ENCODE peak calls at places on chromosomes 4 and X, in ten cellular contexts. H is astrocyte of the spinal cord, X is H9, Q is left ventricle myocardium inferior, L is uterus, A is GM12864, G is WERI-Rb-1, W is PC-9, V is HFF-Myc, K is testis. C is an unnamed sample.

GRCh38 chrX:39854772-39855747 is 242.7 kb downstream of the BCOR start:
- DNase-seq in H (no peak), X (no peak), Q (no peak), L (no peak), A (peak; percentile 76), G (no peak), W (no peak), V (no peak), K (no peak), C (peak; percentile 60)

GRCh38 chrX:134718329-134719317 is 60.4 kb upstream of the PLAC1 start:
- DNase-seq in H (peak; percentile 86), X (no peak), Q (no peak), L (peak; percentile 27), A (peak; percentile 35), G (peak; percentile 74), W (peak; percentile 100), V (peak; percentile 98), K (no peak), C (no peak)

GRCh38 chrX:136780738-136781137 is at the start of gene ARHGEF6:
- DNase-seq in H (no peak), X (no peak), Q (no peak), L (no peak), A (no peak), G (no peak), W (no peak), V (no peak), K (peak; percentile 15), C (no peak)

GRCh38 chrX:103417370-103417769 is 41.0 kb downstream of the BEX3 start:
- DNase-seq in H (no peak), X (no peak), Q (no peak), L (no peak), A (no peak), G (no peak), W (no peak), V (no peak), K (no peak), C (no peak)

GRCh38 chr4:128141866-128142265 is 80.8 kb downstream of the LARP1B start:
- DNase-seq in H (no peak), X (no peak), Q (no peak), L (no peak), A (no peak), G (no peak), W (no peak), V (no peak), K (no peak), C (no peak)

GRCh38 chrX:116239944-116240391 is 69.4 kb downstream of the AGTR2 start:
- DNase-seq in H (peak; percentile 50), X (no peak), Q (no peak), L (no peak), A (no peak), G (no peak), W (peak; percentile 58), V (no peak), K (no peak), C (no peak)

GRCh38 chr4:94419956-94420355 is 31.8 kb upstream of the PDLIM5 start:
- DNase-seq in H (no peak), X (no peak), Q (no peak), L (no peak), A (no peak), G (no peak), W (peak; percentile 75), V (no peak), K (no peak), C (no peak)

GRCh38 chrX:50167366-50167765 is 33.4 kb downstream of the AKAP4 start:
- DNase-seq in H (no peak), X (no peak), Q (no peak), L (no peak), A (no peak), G (no peak), W (no peak), V (no peak), K (no peak), C (no peak)

GRCh38 chr4:105637409-105638258 is 70.9 kb downstream of the INTS12 start:
- DNase-seq in H (peak; percentile 60), X (no peak), Q (peak; percentile 74), L (peak; percentile 22), A (peak; percentile 71), G (no peak), W (no peak), V (no peak), K (peak; percentile 73), C (no peak)

GRCh38 chrX:71998836-71999509 is 88.3 kb downstream of the NHSL2 start:
- DNase-seq in H (no peak), X (peak; percentile 21), Q (no peak), L (no peak), A (no peak), G (peak; percentile 58), W (no peak), V (no peak), K (peak; percentile 58), C (peak; percentile 63)

GRCh38 chrX:110321670-110322069 is 3.8 kb upstream of the AMMECR1 start:
- DNase-seq in H (no peak), X (no peak), Q (no peak), L (no peak), A (no peak), G (no peak), W (no peak), V (no peak), K (no peak), C (no peak)

GRCh38 chr4:100081511-100081910 is 108.8 kb downstream of the DDIT4L start:
- DNase-seq in H (no peak), X (no peak), Q (no peak), L (no peak), A (no peak), G (no peak), W (no peak), V (no peak), K (no peak), C (no peak)

GRCh38 chrX:10379848-10380247 is 223.1 kb downstream of the CLCN4 start:
- DNase-seq in H (no peak), X (no peak), Q (no peak), L (no peak), A (no peak), G (no peak), W (no peak), V (no peak), K (no peak), C (no peak)

GRCh38 chrX:42714981-42715688 is 62.8 kb downstream of the PPP1R2C start:
- DNase-seq in H (peak; percentile 38), X (peak; percentile 89), Q (peak; percentile 18), L (no peak), A (no peak), G (peak; percentile 9), W (no peak), V (no peak), K (peak; percentile 63), C (no peak)

GRCh38 chrX:135977611-135978010 is 3.8 kb upstream of the MMGT1 start:
- DNase-seq in H (peak; percentile 12), X (no peak), Q (no peak), L (no peak), A (no peak), G (no peak), W (peak; percentile 93), V (no peak), K (no peak), C (no peak)

GRCh38 chr4:179200681-179201080 is 1758.4 kb upstream of the AGA start:
- DNase-seq in H (no peak), X (no peak), Q (no peak), L (no peak), A (no peak), G (no peak), W (no peak), V (no peak), K (no peak), C (no peak)

GRCh38 chr4:2867758-2868491 is 24.3 kb downstream of the ADD1 start:
- DNase-seq in H (peak; percentile 32), X (peak; percentile 33), Q (peak; percentile 33), L (peak; percentile 29), A (no peak), G (peak; percentile 88), W (no peak), V (no peak), K (peak; percentile 57), C (no peak)

GRCh38 chrX:34437586-34437985 is 219.5 kb downstream of the TMEM47 start:
- DNase-seq in H (no peak), X (no peak), Q (peak; percentile 28), L (peak; percentile 59), A (no peak), G (no peak), W (no peak), V (no peak), K (peak; percentile 60), C (no peak)

DNA sequence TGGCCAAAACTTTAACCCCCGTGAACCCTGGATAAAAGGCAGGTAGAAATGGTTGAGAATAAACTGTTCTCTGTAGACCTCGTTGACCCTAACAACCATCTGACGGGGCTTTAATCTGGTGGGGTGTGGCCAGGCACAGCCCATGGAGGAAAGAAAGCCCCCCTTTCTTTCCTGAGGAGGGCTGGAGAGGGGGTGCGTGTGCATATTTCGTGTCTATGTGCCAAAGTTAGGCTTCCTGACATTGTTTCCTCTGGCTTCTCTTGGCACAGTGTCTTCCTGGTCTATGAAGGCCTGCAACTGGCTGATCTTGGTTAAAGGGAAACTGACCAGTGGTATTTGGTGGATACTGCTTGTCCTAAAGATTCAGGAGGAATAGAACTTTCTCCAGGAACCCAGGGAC is 97.1 kb downstream of the MGST2 start:
- DNase-seq in H (no peak), X (no peak), Q (no peak), L (no peak), A (no peak), G (no peak), W (no peak), V (no peak), K (no peak), C (no peak)
- TF ChIP-seq CTCF in H (no peak), X (no peak), Q (no peak), L (no peak), A (no peak), G (no peak), W (no peak), V (no peak), K (no peak), C (no peak)

GRCh38 chr4:81260443-81261102 is 45.6 kb upstream of the PRKG2 start:
- DNase-seq in H (no peak), X (peak; percentile 36), Q (no peak), L (no peak), A (no peak), G (no peak), W (no peak), V (no peak), K (no peak), C (no peak)
- TF ChIP-seq CTCF in H (peak; percentile 45), X (peak; percentile 76), Q (no peak), L (no peak), A (peak; percentile 35), G (peak; percentile 30), W (peak; percentile 55), V (peak; percentile 50), K (peak; percentile 30), C (peak; percentile 33)

GRCh38 chr4:102827674-102828496 is 534 bp upstream of the UBE2D3 start:
- DNase-seq in H (peak; percentile 100), X (peak; percentile 99), Q (peak; percentile 99), L (peak; percentile 99), A (peak; percentile 100), G (peak; percentile 100), W (peak; percentile 98), V (peak; percentile 100), K (peak; percentile 100), C (peak; percentile 87)
- TF ChIP-seq CTCF in H (no peak), X (no peak), Q (no peak), L (no peak), A (peak; percentile 2), G (peak; percentile 2), W (no peak), V (no peak), K (no peak), C (peak; percentile 16)

DNA sequence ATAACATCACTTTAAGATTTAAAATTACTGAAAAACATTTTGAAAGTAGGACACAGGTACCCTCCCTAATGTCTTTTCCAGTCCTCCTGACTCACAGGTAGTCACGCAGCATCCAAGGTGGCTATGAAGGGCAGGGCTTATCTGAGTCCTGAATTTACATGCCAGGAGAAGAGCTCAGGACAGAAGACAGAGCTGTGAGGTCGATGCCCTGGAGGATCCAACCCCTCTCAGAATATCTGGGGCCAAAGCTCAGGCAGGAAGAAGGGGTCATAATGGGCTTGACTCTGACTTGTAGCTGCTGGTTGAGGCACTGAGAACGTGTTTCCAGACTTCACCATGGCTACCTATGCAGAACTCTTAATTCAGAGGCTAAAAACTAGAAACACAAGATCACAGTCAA is 177.5 kb downstream of the AASDH start:
- DNase-seq in H (no peak), X (peak; percentile 31), Q (no peak), L (no peak), A (no peak), G (no peak), W (no peak), V (no peak), K (no peak), C (no peak)
- TF ChIP-seq CTCF in H (no peak), X (no peak), Q (no peak), L (no peak), A (no peak), G (no peak), W (no peak), V (no peak), K (no peak), C (no peak)